ENCODE peak calls at places on chromosomes 2 and 18, in four cellular contexts. One of them, this sample, is unnamed.

GRCh38 chr2:232418466-232419244 is 12.0 kb downstream of the ALPG start:
- DNase-seq in chondrocyte: no peak
- DNase-seq in NCI-H2029: no peak
- DNase-seq in NCI-H460: peak; percentile 25
- DNase-seq in this sample: peak; percentile 68

GRCh38 chr2:111032721-111033532 is 87.8 kb upstream of the BCL2L11 start:
- DNase-seq in chondrocyte: no peak
- DNase-seq in NCI-H460: peak; percentile 43
- DNase-seq in NCI-H2029: no peak
- DNase-seq in this sample: no peak

GRCh38 chr2:234674781-234675201 is 177.9 kb upstream of the ARL4C start:
- DNase-seq in chondrocyte: no peak
- DNase-seq in NCI-H2029: no peak
- DNase-seq in NCI-H460: peak; percentile 50
- DNase-seq in this sample: no peak

GRCh38 chr2:64386676-64387075 is 67.3 kb upstream of the LGALSL start:
- DNase-seq in NCI-H460: no peak
- DNase-seq in chondrocyte: no peak
- DNase-seq in NCI-H2029: no peak
- DNase-seq in this sample: no peak

GRCh38 chr2:1011018-1011405 is 60.4 kb downstream of the SNTG2 start:
- DNase-seq in NCI-H2029: no peak
- DNase-seq in chondrocyte: no peak
- DNase-seq in NCI-H460: no peak
- DNase-seq in this sample: no peak

GRCh38 chr18:42078711-42079110 is 123.7 kb downstream of the PIK3C3 start:
- DNase-seq in chondrocyte: no peak
- DNase-seq in NCI-H460: no peak
- DNase-seq in NCI-H2029: no peak
- DNase-seq in this sample: no peak

GRCh38 chr18:8767356-8767755 is 62.0 kb downstream of the MTCL1 start:
- DNase-seq in chondrocyte: no peak
- DNase-seq in NCI-H460: no peak
- DNase-seq in NCI-H2029: no peak
- DNase-seq in this sample: no peak

GRCh38 chr18:10259934-10260333 is 194.5 kb upstream of the APCDD1 start:
- DNase-seq in NCI-H460: no peak
- DNase-seq in NCI-H2029: no peak
- DNase-seq in chondrocyte: no peak
- DNase-seq in this sample: no peak

GRCh38 chr2:3827673-3828575 is 124.5 kb downstream of the DCDC2C start:
- DNase-seq in chondrocyte: no peak
- DNase-seq in NCI-H460: peak; percentile 26
- DNase-seq in NCI-H2029: no peak
- DNase-seq in this sample: no peak

GRCh38 chr18:3796434-3796833 is 346.5 kb downstream of the TGIF1 start:
- DNase-seq in chondrocyte: no peak
- DNase-seq in NCI-H2029: no peak
- DNase-seq in NCI-H460: no peak
- DNase-seq in this sample: no peak

GRCh38 chr2:16199882-16200590 is 259.7 kb downstream of the MYCN start:
- DNase-seq in chondrocyte: no peak
- DNase-seq in NCI-H2029: no peak
- DNase-seq in NCI-H460: no peak
- DNase-seq in this sample: no peak

GRCh38 chr2:97646977-97647376 is 1.1 kb downstream of the COX5B start:
- DNase-seq in chondrocyte: no peak
- DNase-seq in NCI-H460: no peak
- DNase-seq in NCI-H2029: no peak
- DNase-seq in this sample: no peak

GRCh38 chr18:59861009-59861408 is 38.8 kb upstream of the PMAIP1 start:
- DNase-seq in chondrocyte: no peak
- DNase-seq in NCI-H2029: no peak
- DNase-seq in NCI-H460: no peak
- DNase-seq in this sample: no peak

GRCh38 chr2:166134252-166135151 is 6.7 kb upstream of the SCN1A start:
- DNase-seq in NCI-H2029: no peak
- DNase-seq in NCI-H460: no peak
- DNase-seq in chondrocyte: no peak
- DNase-seq in this sample: no peak

GRCh38 chr18:31632356-31632755 is 40.7 kb downstream of the TTR start:
- DNase-seq in NCI-H460: no peak
- DNase-seq in chondrocyte: no peak
- DNase-seq in NCI-H2029: no peak
- DNase-seq in this sample: no peak

GRCh38 chr2:160306985-160307384 is 106.9 kb upstream of the ITGB6 start:
- DNase-seq in NCI-H2029: no peak
- DNase-seq in chondrocyte: no peak
- DNase-seq in NCI-H460: no peak
- DNase-seq in this sample: no peak

GRCh38 chr2:96927420-96928171 is 57.7 kb upstream of the SEMA4C start:
- DNase-seq in chondrocyte: no peak
- DNase-seq in NCI-H460: no peak
- DNase-seq in NCI-H2029: peak; percentile 76
- DNase-seq in this sample: peak; percentile 71

GRCh38 chr2:38702413-38702812 is 36.5 kb downstream of the GALM start:
- DNase-seq in NCI-H2029: no peak
- DNase-seq in NCI-H460: no peak
- DNase-seq in chondrocyte: no peak
- DNase-seq in this sample: no peak

GRCh38 chr2:159925975-159926374 is 128.0 kb upstream of the CD302 start:
- DNase-seq in chondrocyte: no peak
- DNase-seq in NCI-H2029: peak; percentile 18
- DNase-seq in NCI-H460: no peak
- DNase-seq in this sample: no peak

GRCh38 chr18:45590060-45590537 is 25.2 kb upstream of the SLC14A2 start:
- DNase-seq in chondrocyte: no peak
- DNase-seq in NCI-H2029: no peak
- DNase-seq in NCI-H460: no peak
- DNase-seq in this sample: no peak

GRCh38 chr18:71443726-71444480 is 1100.2 kb downstream of the CBLN2 start:
- DNase-seq in NCI-H460: no peak
- DNase-seq in NCI-H2029: no peak
- DNase-seq in chondrocyte: no peak
- DNase-seq in this sample: no peak

GRCh38 chr2:96815326-96816126 is 542 bp upstream of the CNNM3 start:
- DNase-seq in NCI-H460: no peak
- DNase-seq in chondrocyte: no peak
- DNase-seq in NCI-H2029: no peak
- DNase-seq in this sample: no peak

GRCh38 chr2:223046470-223047053 is 5.4 kb upstream of the KCNE4 start:
- DNase-seq in chondrocyte: no peak
- DNase-seq in NCI-H460: no peak
- DNase-seq in NCI-H2029: no peak
- DNase-seq in this sample: no peak

GRCh38 chr2:127220102-127220806 is at the start of gene CYP27C1:
- DNase-seq in NCI-H2029: no peak
- DNase-seq in chondrocyte: no peak
- DNase-seq in NCI-H460: no peak
- DNase-seq in this sample: no peak

GRCh38 chr2:113797237-113797636 is 40.8 kb upstream of the SLC35F5 start:
- DNase-seq in NCI-H460: no peak
- DNase-seq in chondrocyte: no peak
- DNase-seq in NCI-H2029: no peak
- DNase-seq in this sample: no peak

GRCh38 chr18:70015127-70015526 is 67.5 kb upstream of the CD226 start:
- DNase-seq in NCI-H460: no peak
- DNase-seq in NCI-H2029: no peak
- DNase-seq in chondrocyte: no peak
- DNase-seq in this sample: no peak

GRCh38 chr2:147500229-147500628 is 344.6 kb upstream of the ACVR2A start:
- DNase-seq in NCI-H460: no peak
- DNase-seq in chondrocyte: no peak
- DNase-seq in NCI-H2029: no peak
- DNase-seq in this sample: no peak

GRCh38 chr18:3486514-3486913 is 36.5 kb downstream of the TGIF1 start:
- DNase-seq in NCI-H2029: no peak
- DNase-seq in NCI-H460: no peak
- DNase-seq in chondrocyte: no peak
- DNase-seq in this sample: no peak

GRCh38 chr2:37188570-37188969 is at the start of gene SULT6B1:
- DNase-seq in chondrocyte: no peak
- DNase-seq in NCI-H460: no peak
- DNase-seq in NCI-H2029: no peak
- DNase-seq in this sample: no peak

GRCh38 chr2:70367722-70368323 is 66.0 kb upstream of the FAM136A start:
- DNase-seq in chondrocyte: no peak
- DNase-seq in NCI-H2029: peak; percentile 28
- DNase-seq in NCI-H460: no peak
- DNase-seq in this sample: no peak

GRCh38 chr2:20484810-20485611 is 38.1 kb downstream of the RHOB start:
- DNase-seq in NCI-H460: no peak
- DNase-seq in NCI-H2029: no peak
- DNase-seq in chondrocyte: no peak
- DNase-seq in this sample: no peak

GRCh38 chr18:52237551-52237950 is 102.4 kb upstream of the DCC start:
- DNase-seq in NCI-H460: peak; percentile 31
- DNase-seq in chondrocyte: no peak
- DNase-seq in NCI-H2029: no peak
- DNase-seq in this sample: no peak

GRCh38 chr2:12965540-12966269 is 249.0 kb downstream of the TRIB2 start:
- DNase-seq in NCI-H2029: peak; percentile 5
- DNase-seq in NCI-H460: no peak
- DNase-seq in chondrocyte: no peak
- DNase-seq in this sample: no peak

GRCh38 chr2:105241443-105241842 is at the start of gene GPR45:
- DNase-seq in chondrocyte: no peak
- DNase-seq in NCI-H2029: no peak
- DNase-seq in NCI-H460: no peak
- DNase-seq in this sample: no peak